ENCODE peak calls at places on chromosomes 7 and 10, in five cellular contexts. One of them, this sample, is unnamed.

GRCh38 chr10:52056296-52056695 is 257.8 kb upstream of the DKK1 start:
- DNase-seq in NB4: peak; percentile 37
- DNase-seq in thoracic aorta: no peak
- DNase-seq in cardiac fibroblast: no peak
- DNase-seq in mucosa of descending colon: no peak
- DNase-seq in this sample: no peak

GRCh38 chr7:24842449-24843241 is 85.4 kb upstream of the GSDME start:
- DNase-seq in NB4: no peak
- DNase-seq in thoracic aorta: no peak
- DNase-seq in cardiac fibroblast: peak; percentile 72
- DNase-seq in mucosa of descending colon: no peak
- DNase-seq in this sample: no peak

GRCh38 chr10:73898730-73899400 is 12.1 kb upstream of the PLAU start:
- DNase-seq in NB4: no peak
- DNase-seq in thoracic aorta: no peak
- DNase-seq in cardiac fibroblast: no peak
- DNase-seq in mucosa of descending colon: no peak
- DNase-seq in this sample: no peak

GRCh38 chr7:107995184-107996071 is 7.5 kb downstream of the LAMB1 start:
- DNase-seq in NB4: no peak
- DNase-seq in thoracic aorta: no peak
- DNase-seq in cardiac fibroblast: peak; percentile 96
- DNase-seq in mucosa of descending colon: no peak
- DNase-seq in this sample: no peak

GRCh38 chr7:116672596-116673503 is 854 bp downstream of the MET start:
- DNase-seq in NB4: no peak
- DNase-seq in thoracic aorta: no peak
- DNase-seq in cardiac fibroblast: peak; percentile 59
- DNase-seq in mucosa of descending colon: peak; percentile 44
- DNase-seq in this sample: no peak

GRCh38 chr7:141160246-141160855 is 86.5 kb downstream of the TMEM178B start:
- DNase-seq in NB4: no peak
- DNase-seq in thoracic aorta: no peak
- DNase-seq in cardiac fibroblast: no peak
- DNase-seq in mucosa of descending colon: no peak
- DNase-seq in this sample: no peak

GRCh38 chr7:2726316-2727018 is 38.5 kb downstream of the AMZ1 start:
- DNase-seq in NB4: no peak
- DNase-seq in thoracic aorta: no peak
- DNase-seq in cardiac fibroblast: no peak
- DNase-seq in mucosa of descending colon: no peak
- DNase-seq in this sample: peak; percentile 71

GRCh38 chr10:128124813-128125403 is 1.3 kb downstream of the MKI67 start:
- DNase-seq in NB4: peak; percentile 35
- DNase-seq in thoracic aorta: no peak
- DNase-seq in cardiac fibroblast: no peak
- DNase-seq in mucosa of descending colon: no peak
- DNase-seq in this sample: no peak

GRCh38 chr7:95598511-95598910 is 2.2 kb upstream of the PDK4 start:
- DNase-seq in NB4: no peak
- DNase-seq in thoracic aorta: no peak
- DNase-seq in cardiac fibroblast: no peak
- DNase-seq in mucosa of descending colon: no peak
- DNase-seq in this sample: no peak

GRCh38 chr10:7354330-7355047 is 56.3 kb downstream of the SFMBT2 start:
- DNase-seq in NB4: peak; percentile 41
- DNase-seq in thoracic aorta: no peak
- DNase-seq in cardiac fibroblast: peak; percentile 14
- DNase-seq in mucosa of descending colon: no peak
- DNase-seq in this sample: no peak

GRCh38 chr7:117993377-117994003 is 120.2 kb upstream of the CTTNBP2 start:
- DNase-seq in NB4: peak; percentile 57
- DNase-seq in thoracic aorta: no peak
- DNase-seq in cardiac fibroblast: peak; percentile 10
- DNase-seq in mucosa of descending colon: peak; percentile 41
- DNase-seq in this sample: no peak

GRCh38 chr10:80596391-80597257 is 58.9 kb downstream of the SH2D4B start:
- DNase-seq in NB4: peak; percentile 70
- DNase-seq in thoracic aorta: no peak
- DNase-seq in cardiac fibroblast: peak; percentile 66
- DNase-seq in mucosa of descending colon: peak; percentile 57
- DNase-seq in this sample: no peak

GRCh38 chr7:123789817-123790216 is 41.0 kb upstream of the WASL start:
- DNase-seq in NB4: no peak
- DNase-seq in thoracic aorta: no peak
- DNase-seq in cardiac fibroblast: no peak
- DNase-seq in mucosa of descending colon: no peak
- DNase-seq in this sample: no peak

GRCh38 chr7:106109521-106110237 is 2.4 kb downstream of the SYPL1 start:
- DNase-seq in NB4: no peak
- DNase-seq in thoracic aorta: no peak
- DNase-seq in cardiac fibroblast: no peak
- DNase-seq in mucosa of descending colon: no peak
- DNase-seq in this sample: no peak

GRCh38 chr7:99372275-99373085 is 2.0 kb upstream of the ARPC1B start:
- DNase-seq in NB4: no peak
- DNase-seq in thoracic aorta: no peak
- DNase-seq in cardiac fibroblast: no peak
- DNase-seq in mucosa of descending colon: peak; percentile 53
- DNase-seq in this sample: peak; percentile 68

GRCh38 chr10:79190740-79191261 is 122.0 kb downstream of the ZMIZ1 start:
- DNase-seq in NB4: no peak
- DNase-seq in thoracic aorta: no peak
- DNase-seq in cardiac fibroblast: no peak
- DNase-seq in mucosa of descending colon: no peak
- DNase-seq in this sample: no peak

GRCh38 chr7:23600251-23600650 is 3.1 kb downstream of the CCDC126 start:
- DNase-seq in NB4: no peak
- DNase-seq in thoracic aorta: no peak
- DNase-seq in cardiac fibroblast: no peak
- DNase-seq in mucosa of descending colon: no peak
- DNase-seq in this sample: no peak

GRCh38 chr10:1368772-1369171 is 312.6 kb downstream of the WDR37 start:
- DNase-seq in NB4: peak; percentile 24
- DNase-seq in thoracic aorta: no peak
- DNase-seq in cardiac fibroblast: no peak
- DNase-seq in mucosa of descending colon: peak; percentile 64
- DNase-seq in this sample: no peak

GRCh38 chr7:5470167-5470532 is 46.5 kb upstream of the TNRC18 start:
- DNase-seq in NB4: no peak
- DNase-seq in thoracic aorta: no peak
- DNase-seq in cardiac fibroblast: no peak
- DNase-seq in mucosa of descending colon: no peak
- DNase-seq in this sample: no peak
- TF ChIP-seq CTCF in NB4: peak; percentile 14
- TF ChIP-seq CTCF in thoracic aorta: no peak
- TF ChIP-seq CTCF in cardiac fibroblast: no peak
- TF ChIP-seq CTCF in mucosa of descending colon: no peak
- TF ChIP-seq CTCF in this sample: no peak

GRCh38 chr10:109914966-109915365 is 8.3 kb downstream of the XPNPEP1 start:
- DNase-seq in NB4: peak; percentile 92
- DNase-seq in thoracic aorta: no peak
- DNase-seq in cardiac fibroblast: peak; percentile 90
- DNase-seq in mucosa of descending colon: peak; percentile 71
- DNase-seq in this sample: no peak
- H3K4me3 ChIP-seq in NB4: no peak overlapping the region
- H3K4me3 ChIP-seq in thoracic aorta: no peak overlapping the region
- H3K4me3 ChIP-seq in cardiac fibroblast: no peak overlapping the region
- H3K4me3 ChIP-seq in mucosa of descending colon: no peak overlapping the region
- H3K4me3 ChIP-seq in this sample: no peak overlapping the region

DNA sequence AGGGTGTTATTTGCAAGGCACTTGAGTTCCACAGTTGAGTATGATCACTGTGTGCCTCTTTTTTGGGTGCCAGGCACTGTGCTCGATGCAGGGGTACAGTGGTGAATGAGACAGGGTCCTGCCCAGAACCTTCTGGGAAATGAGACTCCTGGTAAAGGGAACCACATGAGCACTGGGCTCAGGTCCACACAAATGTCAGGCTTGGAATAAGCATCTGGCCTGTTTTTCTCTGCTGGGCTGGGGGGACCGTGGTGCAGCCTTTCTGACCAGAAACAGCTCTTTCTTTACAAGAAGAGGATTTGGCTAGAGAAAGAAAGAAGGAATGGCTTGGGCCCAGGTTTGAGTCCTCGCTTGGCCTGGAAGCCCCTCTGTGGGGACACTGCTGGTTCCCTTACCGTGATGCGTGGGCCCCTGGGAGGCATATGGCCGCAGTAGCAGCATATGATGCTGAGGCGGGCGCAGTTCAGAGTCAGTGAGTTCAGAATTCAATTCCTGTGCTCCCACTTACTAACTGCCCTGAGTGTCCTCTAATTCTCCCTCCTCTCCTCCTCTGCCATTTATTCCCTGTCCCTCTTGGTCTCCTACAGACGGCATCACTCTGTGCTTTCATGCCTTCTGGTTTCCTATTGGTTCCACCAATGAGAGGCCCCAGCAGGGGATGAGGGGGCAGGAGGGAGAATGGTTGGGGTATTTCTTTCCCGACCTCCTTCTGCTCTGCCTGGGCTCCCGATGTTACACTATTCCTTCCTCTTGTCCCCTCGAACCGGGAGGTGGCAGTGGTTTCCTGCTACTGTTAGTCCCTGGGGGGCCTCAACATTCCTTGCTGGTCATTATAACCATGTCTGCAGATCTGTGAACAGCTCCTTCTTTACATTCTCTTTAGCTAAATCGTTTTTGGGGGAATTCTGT is 9.6 kb upstream of the KCP start:
- DNase-seq in NB4: no peak
- DNase-seq in thoracic aorta: no peak
- DNase-seq in cardiac fibroblast: no peak
- DNase-seq in mucosa of descending colon: no peak
- DNase-seq in this sample: peak; percentile 53
- TF ChIP-seq CTCF in NB4: no peak
- TF ChIP-seq CTCF in thoracic aorta: no peak
- TF ChIP-seq CTCF in cardiac fibroblast: no peak
- TF ChIP-seq CTCF in mucosa of descending colon: no peak
- TF ChIP-seq CTCF in this sample: no peak

DNA sequence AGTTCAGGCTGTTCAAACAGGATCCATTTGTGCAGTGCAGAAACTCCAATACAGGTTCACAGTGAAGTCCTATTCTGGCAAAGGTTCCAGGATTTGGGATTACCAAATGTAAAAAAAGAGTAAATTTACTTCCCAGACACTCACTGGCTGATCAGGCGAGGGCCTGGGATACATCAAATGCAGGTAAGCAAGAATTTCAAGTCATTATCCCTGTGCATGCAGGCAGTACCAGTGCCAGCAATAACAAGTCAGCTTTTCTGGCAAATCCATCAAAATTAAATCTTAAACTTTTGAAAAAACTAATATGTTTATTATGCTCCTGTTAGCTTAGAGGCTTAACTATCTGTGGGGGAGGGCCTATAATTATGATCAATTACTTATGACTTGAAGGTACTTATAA is 6.3 kb downstream of the CDK6 start:
- DNase-seq in NB4: no peak
- DNase-seq in thoracic aorta: no peak
- DNase-seq in cardiac fibroblast: no peak
- DNase-seq in mucosa of descending colon: no peak
- DNase-seq in this sample: no peak
- H3K4me3 ChIP-seq in NB4: no peak overlapping the region
- H3K4me3 ChIP-seq in thoracic aorta: no peak overlapping the region
- H3K4me3 ChIP-seq in cardiac fibroblast: no peak overlapping the region
- H3K4me3 ChIP-seq in mucosa of descending colon: no peak overlapping the region
- H3K4me3 ChIP-seq in this sample: no peak overlapping the region

GRCh38 chr7:13627455-13627854 is 362.0 kb downstream of the ETV1 start:
- DNase-seq in NB4: no peak
- DNase-seq in thoracic aorta: no peak
- DNase-seq in cardiac fibroblast: no peak
- DNase-seq in mucosa of descending colon: no peak
- DNase-seq in this sample: no peak
- TF ChIP-seq CTCF in NB4: no peak
- TF ChIP-seq CTCF in thoracic aorta: no peak
- TF ChIP-seq CTCF in cardiac fibroblast: no peak
- TF ChIP-seq CTCF in mucosa of descending colon: no peak
- TF ChIP-seq CTCF in this sample: no peak

DNA sequence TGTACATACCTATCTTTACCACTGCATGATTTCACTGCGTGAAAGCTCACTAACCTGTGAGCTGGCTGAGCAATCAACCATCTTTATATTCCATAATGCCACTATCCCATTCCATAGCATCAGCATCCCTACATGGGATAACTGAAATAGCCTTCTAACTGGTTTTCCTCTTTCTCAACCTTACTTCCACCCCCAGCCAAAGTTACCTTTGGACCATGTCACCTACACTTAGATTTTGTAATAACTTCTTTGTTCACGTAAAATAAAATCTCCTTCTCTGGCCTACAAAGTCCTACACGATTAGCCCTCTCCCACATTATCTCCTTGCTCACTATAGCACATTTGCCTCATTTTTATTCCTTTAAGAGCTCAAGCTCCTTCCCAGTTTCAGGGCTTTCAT is 2.5 kb downstream of the PSMA2 start:
- DNase-seq in NB4: no peak
- DNase-seq in thoracic aorta: no peak
- DNase-seq in cardiac fibroblast: no peak
- DNase-seq in mucosa of descending colon: no peak
- DNase-seq in this sample: no peak
- H3K4me3 ChIP-seq in NB4: peak overlapping the region; percentile 96
- H3K4me3 ChIP-seq in thoracic aorta: no peak overlapping the region
- H3K4me3 ChIP-seq in cardiac fibroblast: no peak overlapping the region
- H3K4me3 ChIP-seq in mucosa of descending colon: no peak overlapping the region
- H3K4me3 ChIP-seq in this sample: no peak overlapping the region

DNA sequence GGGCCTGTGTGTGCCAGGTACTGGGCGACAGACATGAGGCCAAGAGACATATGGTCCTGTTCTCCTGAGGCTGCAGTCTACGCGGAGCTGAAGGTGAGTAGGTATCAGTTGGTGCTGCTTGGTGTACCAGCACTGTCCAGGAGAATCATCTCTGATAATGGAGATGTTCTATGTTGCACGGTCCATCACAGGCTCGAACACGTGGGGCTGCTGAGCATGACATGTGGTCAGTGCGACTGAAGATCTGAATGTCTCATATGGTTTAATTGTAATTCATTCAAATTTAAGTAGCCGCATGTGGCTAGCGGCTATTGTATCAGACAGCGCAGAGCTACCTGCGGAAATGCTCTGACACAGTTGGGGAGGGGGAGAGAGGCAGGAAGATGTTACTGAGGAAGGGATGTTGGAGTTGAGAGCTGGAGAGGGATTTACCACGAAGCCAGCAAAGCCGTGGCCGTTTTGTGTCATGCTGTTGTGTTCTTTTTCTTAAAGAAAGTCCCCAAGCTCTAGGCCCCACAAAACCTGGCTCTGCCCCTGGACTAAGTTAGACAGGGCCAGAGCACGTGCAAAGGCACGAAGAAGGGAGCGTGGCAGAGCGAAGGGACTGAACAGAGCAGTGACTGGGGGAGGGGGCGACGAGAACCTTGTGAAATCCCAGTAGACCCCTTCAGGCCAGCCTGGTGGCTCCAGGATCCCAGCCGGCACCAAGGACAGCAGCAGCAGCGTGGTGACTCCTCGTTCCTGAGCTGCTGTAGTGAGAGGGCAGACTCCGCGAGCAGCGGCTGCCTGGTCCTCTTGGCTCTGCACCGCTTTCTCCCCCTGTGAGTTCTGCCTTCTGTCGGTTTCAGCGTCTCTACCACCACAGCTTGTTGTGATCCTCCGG is 20.0 kb downstream of the SMKR1 start:
- DNase-seq in NB4: no peak
- DNase-seq in thoracic aorta: no peak
- DNase-seq in cardiac fibroblast: no peak
- DNase-seq in mucosa of descending colon: no peak
- DNase-seq in this sample: peak; percentile 49
- TF ChIP-seq CTCF in NB4: no peak
- TF ChIP-seq CTCF in thoracic aorta: no peak
- TF ChIP-seq CTCF in cardiac fibroblast: no peak
- TF ChIP-seq CTCF in mucosa of descending colon: no peak
- TF ChIP-seq CTCF in this sample: no peak

GRCh38 chr10:110495731-110496552 is 1.8 kb upstream of the DUSP5 start:
- DNase-seq in NB4: no peak
- DNase-seq in thoracic aorta: no peak
- DNase-seq in cardiac fibroblast: peak; percentile 96
- DNase-seq in mucosa of descending colon: peak; percentile 36
- DNase-seq in this sample: peak; percentile 83
- H3K4me3 ChIP-seq in NB4: no peak overlapping the region
- H3K4me3 ChIP-seq in thoracic aorta: peak overlapping the region; percentile 85
- H3K4me3 ChIP-seq in cardiac fibroblast: peak overlapping the region; percentile 83
- H3K4me3 ChIP-seq in mucosa of descending colon: no peak overlapping the region
- H3K4me3 ChIP-seq in this sample: peak overlapping the region; percentile 72

This sample was measured in spleen.